ENCODE peak calls at places on chromosomes 16 and 17, in six cellular contexts. R is head of caudate nucleus; O is AG04450; L is stimulated activated CD4-positive, alpha-beta T cell treated with anti-CD3 and anti-CD28 coated beads, Interleukin-1b, Interleukin-23, amount 100 ng/mL, for 24 hours; A is stimulated activated CD8-positive, alpha-beta memory T cell treated with anti-CD3 and anti-CD28 coated beads, Interleukin-12 subunit alpha, Interleukin-12 subunit beta, amount 100 ng/mL, for 1 hour; G is fibroblast of mammary gland. J is an unnamed sample.

GRCh38 chr17:49557204-49558024 is 18.3 kb upstream of the NXPH3 start:
- DNase-seq in O (no peak), L (peak), R (peak), G (peak), A (no peak), J (no peak)

GRCh38 chr16:64184156-64184555 is 937.7 kb downstream of the CDH11 start:
- DNase-seq in R (no peak), A (no peak), G (peak), O (no peak), L (no peak), J (no peak)

GRCh38 chr16:49492896-49493620 is 119.5 kb downstream of the C16orf78 start:
- DNase-seq in G (no peak), R (no peak), A (no peak), L (no peak), O (no peak), J (no peak)

GRCh38 chr17:82718986-82719685 is 2.6 kb downstream of the FN3KRP start:
- DNase-seq in G (no peak), L (no peak), O (no peak), R (no peak), A (no peak), J (no peak)

GRCh38 chr17:50542795-50543774 is 3.9 kb upstream of the SPATA20 start:
- DNase-seq in R (no peak), G (no peak), A (no peak), O (no peak), L (no peak), J (no peak)

GRCh38 chr16:68764866-68765265 is 27.8 kb downstream of the CDH1 start:
- DNase-seq in R (no peak), L (no peak), O (no peak), G (no peak), A (no peak), J (no peak)

GRCh38 chr16:85911531-85911930 is 12.6 kb downstream of the IRF8 start:
- DNase-seq in O (no peak), R (no peak), A (no peak), G (no peak), L (no peak), J (no peak)

GRCh38 chr17:6402258-6402657 is 32.7 kb downstream of the AIPL1 start:
- DNase-seq in R (no peak), A (no peak), L (no peak), O (no peak), G (peak), J (no peak)

GRCh38 chr17:17298108-17298507 is 5.1 kb upstream of the NT5M start:
- DNase-seq in O (no peak), L (no peak), A (no peak), G (peak), R (no peak), J (no peak)

GRCh38 chr17:12727881-12728280 is 61.4 kb upstream of the ARHGAP44 start:
- DNase-seq in L (no peak), O (no peak), R (no peak), A (no peak), G (peak), J (no peak)

GRCh38 chr16:53022374-53022773 is 30.3 kb downstream of the CHD9NB start:
- DNase-seq in L (no peak), R (peak), G (peak), A (no peak), O (peak), J (peak)

GRCh38 chr16:6428861-6429260 is 903.8 kb upstream of the RBFOX1 start:
- DNase-seq in L (no peak), G (no peak), O (no peak), R (peak), A (no peak), J (no peak)

GRCh38 chr17:76601042-76601441 is 15.4 kb upstream of the ST6GALNAC2 start:
- DNase-seq in A (no peak), O (no peak), R (no peak), L (no peak), G (no peak), J (no peak)

GRCh38 chr16:12096162-12096781 is 119.7 kb downstream of the SNX29 start:
- DNase-seq in A (no peak), O (no peak), R (peak), G (peak), L (no peak), J (no peak)

GRCh38 chr17:2821868-2822267 is 25.6 kb downstream of the RAP1GAP2 start:
- DNase-seq in R (no peak), L (no peak), G (no peak), A (no peak), O (no peak), J (no peak)

GRCh38 chr16:89431616-89432015 is 58.7 kb downstream of the ANKRD11 start:
- DNase-seq in G (no peak), L (no peak), O (no peak), R (no peak), A (no peak), J (no peak)

GRCh38 chr17:4806770-4807533 is at the start of gene PLD2:
- DNase-seq in L (peak), G (peak), A (peak), R (peak), O (no peak), J (no peak)

GRCh38 chr16:67654069-67654911 is 5.8 kb downstream of the ACD start:
- DNase-seq in L (no peak), R (peak), G (no peak), A (no peak), O (no peak), J (no peak)

GRCh38 chr17:4536259-4536741 is 18.9 kb downstream of the MYBBP1A start:
- DNase-seq in L (no peak), O (no peak), G (peak), R (peak), A (no peak), J (no peak)

GRCh38 chr16:21598676-21599157 is 660 bp upstream of the METTL9 start:
- DNase-seq in R (no peak), G (no peak), A (peak), O (no peak), L (no peak), J (no peak)

GRCh38 chr17:48456584-48456983 is 26.6 kb upstream of the SKAP1 start:
- DNase-seq in R (no peak), A (no peak), L (no peak), G (no peak), O (no peak), J (no peak)

GRCh38 chr17:61701978-61702377 is 111.0 kb upstream of the NACA2 start:
- DNase-seq in O (no peak), G (no peak), A (no peak), R (no peak), L (no peak), J (no peak)

GRCh38 chr17:66814026-66814425 is 20.9 kb upstream of the CACNG5 start:
- DNase-seq in A (no peak), R (no peak), L (no peak), G (no peak), O (no peak), J (no peak)

GRCh38 chr17:694239-694638 is 20.4 kb downstream of the VPS53 start:
- DNase-seq in G (peak), O (peak), R (no peak), L (no peak), A (no peak), J (peak)

GRCh38 chr16:65117701-65118448 is 4.0 kb downstream of the CDH11 start:
- DNase-seq in O (peak), R (peak), L (no peak), A (peak), G (peak), J (peak)

GRCh38 chr17:78605886-78606285 is 28.7 kb upstream of the DNAH17 start:
- DNase-seq in L (no peak), A (no peak), O (no peak), G (no peak), R (no peak), J (no peak)

GRCh38 chr16:49556252-49557069 is 182.9 kb downstream of the C16orf78 start:
- DNase-seq in A (no peak), R (no peak), G (peak), L (no peak), O (no peak), J (no peak)

GRCh38 chr16:24141466-24141865 is 114.7 kb upstream of the CACNG3 start:
- DNase-seq in G (no peak), A (no peak), L (no peak), R (no peak), O (no peak), J (no peak)

GRCh38 chr16:49018259-49018931 is 263.2 kb downstream of the CBLN1 start:
- DNase-seq in G (no peak), R (peak), O (no peak), A (no peak), L (no peak), J (no peak)

GRCh38 chr16:684067-684794 is at the start of gene JMJD8:
- DNase-seq in L (peak), R (peak), O (peak), A (peak), G (peak), J (no peak)

GRCh38 chr17:11240841-11241610 is at the start of gene SHISA6:
- DNase-seq in R (no peak), G (no peak), O (no peak), A (no peak), L (no peak), J (no peak)

GRCh38 chr16:878071-878784 is 77.7 kb upstream of the GNG13 start:
- DNase-seq in A (no peak), R (no peak), O (no peak), G (no peak), L (peak), J (no peak)

GRCh38 chr16:48899500-48899899 is 289.5 kb upstream of the N4BP1 start:
- DNase-seq in L (no peak), A (no peak), R (no peak), O (no peak), G (no peak), J (no peak)

GRCh38 chr17:73855933-73856332 is 211.7 kb upstream of the SDK2 start:
- DNase-seq in A (no peak), L (no peak), O (no peak), R (no peak), G (peak), J (no peak)

GRCh38 chr16:87644596-87644995 is 42.3 kb downstream of the JPH3 start:
- DNase-seq in R (no peak), A (no peak), L (no peak), O (no peak), G (no peak), J (no peak)

GRCh38 chr16:17205279-17206139 is 265.3 kb downstream of the XYLT1 start:
- DNase-seq in G (peak), O (peak), A (no peak), R (no peak), L (no peak), J (no peak)

GRCh38 chr17:68383443-68384321 is 73.6 kb downstream of the WIPI1 start:
- DNase-seq in L (no peak), G (peak), O (peak), R (no peak), A (no peak), J (peak)